ENCODE peak calls at places on chromosomes 11 and 22, in nine cellular contexts. F is astrocyte of the cerebellum; W is CD8-positive, alpha-beta T cell; P is HT-29; T is COR-L47; Q is tibial nerve; A is ACHN; G is dermis blood vessel endothelial cell; V is activated T-cell treated with anti-CD3 and anti-CD28 coated beads for 24 hours. O is an unnamed sample.

GRCh38 chr11:17612221-17613188 is 65.4 kb downstream of the OTOG start:
- DNase-seq in F (no peak), W (no peak), P (no peak), T (no peak), Q (no peak), A (no peak), G (no peak), V (no peak), O (no peak)

GRCh38 chr11:115425243-115425642 is 79.0 kb downstream of the CADM1 start:
- DNase-seq in F (no peak), W (no peak), P (no peak), T (no peak), Q (no peak), A (no peak), G (no peak), V (no peak), O (no peak)

GRCh38 chr11:17012712-17013547 is 1.3 kb downstream of the PLEKHA7 start:
- DNase-seq in F (peak; percentile 13), W (no peak), P (peak; percentile 93), T (no peak), Q (no peak), A (peak; percentile 79), G (peak; percentile 37), V (no peak), O (no peak)

GRCh38 chr22:30783021-30783420 is 88.3 kb downstream of the OSBP2 start:
- DNase-seq in F (no peak), W (no peak), P (no peak), T (no peak), Q (no peak), A (no peak), G (no peak), V (no peak), O (no peak)

GRCh38 chr11:2681408-2682145 is 18.2 kb downstream of the KCNQ1OT1 start:
- DNase-seq in F (no peak), W (no peak), P (no peak), T (no peak), Q (no peak), A (no peak), G (no peak), V (no peak), O (no peak)

GRCh38 chr11:9862981-9863380 is 199.1 kb downstream of the SWAP70 start:
- DNase-seq in F (peak; percentile 49), W (no peak), P (no peak), T (no peak), Q (no peak), A (no peak), G (peak; percentile 59), V (no peak), O (no peak)

GRCh38 chr11:88320149-88320559 is 17.4 kb downstream of the CTSC start:
- DNase-seq in F (no peak), W (no peak), P (no peak), T (no peak), Q (no peak), A (no peak), G (no peak), V (no peak), O (peak; percentile 67)

GRCh38 chr22:41308054-41308453 is 6.7 kb downstream of the ZC3H7B start:
- DNase-seq in F (no peak), W (no peak), P (no peak), T (no peak), Q (no peak), A (no peak), G (no peak), V (no peak), O (no peak)

GRCh38 chr11:93921695-93922468 is 71.5 kb upstream of the VSTM5 start:
- DNase-seq in F (peak; percentile 57), W (no peak), P (peak; percentile 81), T (peak; percentile 54), Q (no peak), A (peak; percentile 70), G (peak; percentile 75), V (peak; percentile 1), O (peak; percentile 77)

GRCh38 chr11:9990221-9990973 is 303.6 kb downstream of the SBF2 start:
- DNase-seq in F (no peak), W (no peak), P (peak; percentile 31), T (no peak), Q (no peak), A (no peak), G (peak; percentile 30), V (no peak), O (no peak)

GRCh38 chr11:122863704-122864326 is 18.7 kb upstream of the JHY start:
- DNase-seq in F (peak; percentile 36), W (peak; percentile 32), P (peak; percentile 57), T (peak; percentile 16), Q (peak; percentile 28), A (peak; percentile 31), G (peak; percentile 69), V (no peak), O (peak; percentile 28)

GRCh38 chr22:45580703-45581381 is 78.2 kb downstream of the FBLN1 start:
- DNase-seq in F (no peak), W (no peak), P (no peak), T (no peak), Q (no peak), A (no peak), G (no peak), V (no peak), O (no peak)

GRCh38 chr22:48678171-48679135 is 1149.2 kb downstream of the BRD1 start:
- DNase-seq in F (no peak), W (no peak), P (no peak), T (no peak), Q (no peak), A (no peak), G (no peak), V (no peak), O (no peak)

GRCh38 chr11:6482431-6482830 is 1.1 kb downstream of the TIMM10B start:
- DNase-seq in F (no peak), W (no peak), P (no peak), T (no peak), Q (no peak), A (no peak), G (no peak), V (no peak), O (no peak)

GRCh38 chr22:37775785-37776638 is 31.7 kb upstream of the GCAT start:
- DNase-seq in F (peak; percentile 16), W (no peak), P (no peak), T (no peak), Q (no peak), A (no peak), G (no peak), V (no peak), O (no peak)

GRCh38 chr11:109939176-109939810 is 153.9 kb upstream of the ZC3H12C start:
- DNase-seq in F (peak; percentile 84), W (no peak), P (peak; percentile 80), T (peak; percentile 90), Q (no peak), A (peak; percentile 77), G (peak; percentile 89), V (no peak), O (peak; percentile 89)

GRCh38 chr11:88284306-88285057 is 53.1 kb downstream of the CTSC start:
- DNase-seq in F (no peak), W (no peak), P (no peak), T (no peak), Q (no peak), A (no peak), G (peak; percentile 75), V (no peak), O (no peak)

GRCh38 chr22:27628891-27629631 is 172.5 kb downstream of the MN1 start:
- DNase-seq in F (no peak), W (no peak), P (peak; percentile 24), T (no peak), Q (no peak), A (no peak), G (no peak), V (no peak), O (no peak)

GRCh38 chr22:42990131-42990838 is 24.7 kb downstream of the PACSIN2 start:
- DNase-seq in F (no peak), W (no peak), P (no peak), T (no peak), Q (no peak), A (peak; percentile 83), G (peak; percentile 89), V (no peak), O (peak; percentile 84)

GRCh38 chr11:66569076-66569475 is 670 bp upstream of the CTSF start:
- DNase-seq in F (no peak), W (no peak), P (no peak), T (no peak), Q (no peak), A (no peak), G (no peak), V (no peak), O (no peak)

GRCh38 chr22:38706101-38706884 is 549 bp downstream of the GTPBP1 start:
- DNase-seq in F (no peak), W (peak; percentile 30), P (peak; percentile 38), T (no peak), Q (no peak), A (peak; percentile 32), G (peak; percentile 53), V (peak; percentile 20), O (no peak)

GRCh38 chr11:13297917-13298356 is 20.3 kb downstream of the BMAL1 start:
- DNase-seq in F (no peak), W (no peak), P (no peak), T (no peak), Q (no peak), A (no peak), G (peak; percentile 21), V (no peak), O (peak; percentile 21)

GRCh38 chr11:17778352-17778751 is 43.8 kb downstream of the KCNC1 start:
- DNase-seq in F (no peak), W (no peak), P (no peak), T (no peak), Q (no peak), A (no peak), G (no peak), V (no peak), O (no peak)

GRCh38 chr11:2306971-2307732 is 5.3 kb downstream of the TSPAN32 start:
- DNase-seq in F (no peak), W (no peak), P (no peak), T (no peak), Q (no peak), A (no peak), G (no peak), V (no peak), O (peak; percentile 70)

GRCh38 chr11:70834984-70835560 is 417.3 kb downstream of the SHANK2 start:
- DNase-seq in F (no peak), W (no peak), P (no peak), T (no peak), Q (no peak), A (no peak), G (no peak), V (no peak), O (no peak)

GRCh38 chr22:27752771-27753170 is 48.8 kb downstream of the MN1 start:
- DNase-seq in F (no peak), W (no peak), P (no peak), T (no peak), Q (no peak), A (no peak), G (no peak), V (no peak), O (no peak)

GRCh38 chr11:105282658-105283057 is 143.1 kb upstream of the CARD18 start:
- DNase-seq in F (no peak), W (no peak), P (no peak), T (no peak), Q (no peak), A (no peak), G (no peak), V (no peak), O (no peak)

GRCh38 chr11:80315263-80315662 is 874.4 kb upstream of the TENM4 start:
- DNase-seq in F (no peak), W (no peak), P (no peak), T (no peak), Q (no peak), A (no peak), G (no peak), V (no peak), O (no peak)

GRCh38 chr11:85826096-85826855 is 15.3 kb upstream of the SYTL2 start:
- DNase-seq in F (no peak), W (peak; percentile 23), P (peak; percentile 65), T (peak; percentile 54), Q (no peak), A (peak; percentile 25), G (peak; percentile 50), V (no peak), O (no peak)

GRCh38 chr11:66720223-66720898 is 8.7 kb downstream of the SPTBN2 start:
- DNase-seq in F (peak; percentile 22), W (no peak), P (peak; percentile 97), T (peak; percentile 96), Q (no peak), A (no peak), G (peak; percentile 83), V (peak; percentile 10), O (peak; percentile 96)

GRCh38 chr11:61023086-61024035 is 51.9 kb downstream of the CD6 start:
- DNase-seq in F (no peak), W (peak; percentile 68), P (no peak), T (no peak), Q (no peak), A (no peak), G (no peak), V (peak; percentile 59), O (no peak)

O was measured in H4.